ENCODE peak calls at places on chromosome 12, in ten cellular contexts. T is kidney tubule cell, U is HTR-8/SVneo, W is amniotic stem cell, H is NCI-H226, M is nephron progenitor cell, A is Kasumi-1, G is WTC11, K is NCI-H1105 treated with DMSO at 0.1 percent for 48 hours, Y is HAP-1. R is an unnamed sample.

GRCh38 chr12:122878780-122879612 is 16.9 kb downstream of the VPS37B start:
- DNase-seq in G (no peak), U (no peak), K (no peak), Y (no peak), M (no peak), H (no peak), W (no peak), T (no peak), A (no peak), R (peak)

GRCh38 chr12:77974643-77975042 is 143.9 kb downstream of the NAV3 start:
- DNase-seq in Y (no peak), W (no peak), T (no peak), M (no peak), A (no peak), H (no peak), K (no peak), U (no peak), G (no peak), R (no peak)

GRCh38 chr12:75974323-75975273 is 57.0 kb downstream of the PHLDA1 start:
- DNase-seq in H (no peak), Y (peak), A (peak), M (no peak), T (no peak), G (no peak), U (no peak), K (no peak), W (no peak), R (peak)

GRCh38 chr12:62840311-62840710 is 94.6 kb downstream of the PPM1H start:
- DNase-seq in H (peak), A (no peak), U (no peak), W (no peak), K (no peak), Y (peak), G (no peak), M (no peak), T (peak), R (no peak)

GRCh38 chr12:122147514-122148290 is 26.3 kb downstream of the IL31 start:
- DNase-seq in A (no peak), Y (no peak), K (no peak), G (no peak), W (no peak), M (no peak), T (peak), U (no peak), H (no peak), R (no peak)

GRCh38 chr12:132402831-132403416 is 73.5 kb upstream of the GALNT9 start:
- DNase-seq in W (no peak), K (no peak), U (no peak), T (no peak), M (no peak), Y (no peak), H (no peak), A (no peak), G (no peak), R (peak)

GRCh38 chr12:55428844-55429243 is 2.8 kb downstream of the OR6C76 start:
- DNase-seq in M (no peak), U (no peak), K (no peak), A (no peak), W (no peak), T (no peak), H (no peak), G (no peak), Y (no peak), R (no peak)

GRCh38 chr12:104232609-104233280 is 17.2 kb downstream of the TXNRD1 start:
- DNase-seq in A (no peak), T (no peak), K (peak), Y (no peak), U (no peak), G (no peak), M (no peak), W (no peak), H (no peak), R (no peak)

GRCh38 chr12:5163661-5164060 is 120.0 kb downstream of the KCNA5 start:
- DNase-seq in U (no peak), W (no peak), H (no peak), M (no peak), A (no peak), G (no peak), K (no peak), T (peak), Y (no peak), R (no peak)

GRCh38 chr12:51519755-51520154 is 71.3 kb upstream of the SCN8A start:
- DNase-seq in H (no peak), A (no peak), M (no peak), T (no peak), U (no peak), G (no peak), Y (no peak), K (no peak), W (no peak), R (no peak)

GRCh38 chr12:112537710-112538396 is 119.1 kb downstream of the PTPN11 start:
- DNase-seq in A (peak), U (peak), Y (no peak), H (no peak), K (no peak), G (peak), W (no peak), T (peak), M (peak), R (peak)

GRCh38 chr12:100672075-100672592 is 98.7 kb downstream of the GAS2L3 start:
- DNase-seq in G (peak), H (no peak), M (peak), A (peak), K (peak), U (peak), T (no peak), Y (peak), W (no peak), R (peak)

GRCh38 chr12:108801736-108802665 is 55.4 kb downstream of the SSH1 start:
- DNase-seq in T (peak), U (peak), K (no peak), W (peak), Y (no peak), M (peak), H (peak), G (peak), A (no peak), R (no peak)

GRCh38 chr12:95102916-95103671 is 29.7 kb upstream of the NR2C1 start:
- DNase-seq in A (peak), U (peak), Y (no peak), T (peak), G (no peak), W (peak), M (no peak), H (peak), K (peak), R (no peak)

GRCh38 chr12:79360269-79360668 is 330.5 kb downstream of the PAWR start:
- DNase-seq in K (peak), G (no peak), T (no peak), H (no peak), U (no peak), A (no peak), M (no peak), Y (no peak), W (no peak), R (no peak)

GRCh38 chr12:57240069-57240921 is 10.7 kb downstream of the STAC3 start:
- DNase-seq in M (no peak), U (peak), W (peak), G (peak), K (peak), Y (peak), A (peak), H (no peak), T (peak), R (peak)

GRCh38 chr12:27592548-27592947 is 68.5 kb downstream of the PPFIBP1 start:
- DNase-seq in M (no peak), W (no peak), T (peak), U (no peak), A (no peak), H (peak), G (no peak), Y (no peak), K (no peak), R (no peak)

GRCh38 chr12:83793616-83794015 is 1106.9 kb downstream of the TMTC2 start:
- DNase-seq in M (no peak), A (no peak), K (no peak), Y (no peak), U (no peak), W (no peak), G (no peak), H (no peak), T (no peak), R (no peak)

GRCh38 chr12:122021193-122021821 is 377 bp upstream of the BCL7A start:
- DNase-seq in W (no peak), U (no peak), M (peak), Y (no peak), T (peak), K (peak), G (peak), H (no peak), A (peak), R (no peak)

GRCh38 chr12:110355080-110355479 is 48.4 kb downstream of the ANAPC7 start:
- DNase-seq in K (peak), W (no peak), Y (no peak), M (peak), G (peak), T (peak), H (no peak), U (peak), A (peak), R (no peak)

GRCh38 chr12:22283006-22283506 is 51.5 kb downstream of the ST8SIA1 start:
- DNase-seq in G (no peak), T (peak), K (no peak), Y (no peak), M (no peak), W (no peak), H (peak), U (no peak), A (no peak), R (no peak)

GRCh38 chr12:81337891-81338290 is 260.0 kb downstream of the ACSS3 start:
- DNase-seq in Y (no peak), A (no peak), U (no peak), M (no peak), T (no peak), G (no peak), K (no peak), W (no peak), H (peak), R (no peak)

R was measured in upper lobe of left lung.